ENCODE peak calls at places on chromosomes 11 and 22, in six cellular contexts. O, A, X, J, W and T are unnamed samples.

GRCh38 chr11:70628881-70629844 is 230.8 kb downstream of the CTTN start:
- DNase-seq in O (no peak), A (no peak), X (peak; percentile 61), J (no peak), W (no peak), T (peak; percentile 39)

GRCh38 chr22:19807161-19807913 is 46.8 kb downstream of the TBX1 start:
- DNase-seq in O (no peak), A (no peak), X (no peak), J (peak; percentile 9), W (no peak), T (no peak)

GRCh38 chr11:122661182-122661945 is 5.8 kb downstream of the UBASH3B start:
- DNase-seq in O (no peak), A (no peak), X (no peak), J (no peak), W (peak; percentile 94), T (peak; percentile 67)

GRCh38 chr11:84884836-84885235 is 742.3 kb downstream of the DLG2 start:
- DNase-seq in O (no peak), A (no peak), X (no peak), J (no peak), W (no peak), T (no peak)

GRCh38 chr22:30485362-30485988 is 13.7 kb upstream of the SEC14L3 start:
- DNase-seq in O (peak; percentile 85), A (peak; percentile 9), X (peak; percentile 77), J (peak; percentile 61), W (peak; percentile 60), T (no peak)

GRCh38 chr11:62150887-62151736 is 27.3 kb downstream of the INCENP start:
- DNase-seq in O (no peak), A (no peak), X (no peak), J (no peak), W (no peak), T (no peak)

GRCh38 chr22:39809772-39810557 is 83.6 kb downstream of the ENTHD1 start:
- DNase-seq in O (no peak), A (no peak), X (no peak), J (no peak), W (no peak), T (no peak)

GRCh38 chr11:107561688-107562087 is 3.8 kb downstream of the ALKBH8 start:
- DNase-seq in O (no peak), A (no peak), X (no peak), J (no peak), W (peak; percentile 67), T (no peak)

GRCh38 chr22:49953027-49953679 is 7.4 kb upstream of the PIM3 start:
- DNase-seq in O (no peak), A (no peak), X (no peak), J (peak; percentile 94), W (no peak), T (no peak)

GRCh38 chr22:37968452-37969251 is 15.2 kb downstream of the POLR2F start:
- DNase-seq in O (no peak), A (no peak), X (no peak), J (no peak), W (no peak), T (no peak)

GRCh38 chr11:72038491-72038890 is 39.8 kb downstream of the IL18BP start:
- DNase-seq in O (no peak), A (no peak), X (peak; percentile 49), J (peak; percentile 43), W (peak; percentile 55), T (no peak)

GRCh38 chr22:39230261-39231196 is 14.3 kb downstream of the PDGFB start:
- DNase-seq in O (no peak), A (no peak), X (no peak), J (no peak), W (no peak), T (no peak)

GRCh38 chr11:65865550-65866172 is 5.4 kb downstream of the MUS81 start:
- DNase-seq in O (no peak), A (no peak), X (no peak), J (peak; percentile 11), W (no peak), T (no peak)

GRCh38 chr11:35363246-35364100 is 55.9 kb downstream of the SLC1A2 start:
- DNase-seq in O (no peak), A (no peak), X (peak; percentile 35), J (no peak), W (no peak), T (no peak)

GRCh38 chr11:17601206-17602075 is 54.4 kb downstream of the OTOG start:
- DNase-seq in O (no peak), A (no peak), X (peak; percentile 23), J (no peak), W (no peak), T (peak; percentile 22)

GRCh38 chr11:12215192-12215591 is 104.8 kb downstream of the MICAL2 start:
- DNase-seq in O (no peak), A (peak; percentile 66), X (peak; percentile 40), J (no peak), W (no peak), T (no peak)

GRCh38 chr22:29716814-29717213 is 3.0 kb upstream of the CABP7 start:
- DNase-seq in O (no peak), A (no peak), X (peak; percentile 51), J (peak; percentile 73), W (peak; percentile 71), T (no peak)

GRCh38 chr11:88115828-88116410 is 59.3 kb downstream of the RAB38 start:
- DNase-seq in O (no peak), A (no peak), X (no peak), J (no peak), W (no peak), T (no peak)